ENCODE peak calls at places on chromosomes 1 and 21, in ten cellular contexts. F is sigmoid colon; I is Caco-2; A is Peyer's patch; D is prostate gland; Y is T-helper 17 cell; G is ovary; R is mucosa of descending colon; S is esophagus squamous epithelium; P is CD4-positive, alpha-beta T cell. O is an unnamed sample. For H3K9me3, the result is how much of the 10 kb centered on the place peaks cover.

GRCh38 chr1:19429611-19430010 is 55.7 kb downstream of the CAPZB start:
- DNase-seq in G (no peak), R (no peak), P (no peak), F (peak), D (no peak), A (no peak), I (no peak), Y (no peak), S (no peak), O (no peak)

GRCh38 chr1:18556364-18556763 is 74.3 kb upstream of the PAX7 start:
- DNase-seq in I (peak), S (no peak), R (no peak), G (no peak), A (no peak), F (no peak), P (no peak), Y (no peak), D (no peak), O (no peak)

GRCh38 chr1:85059563-85059962 is 11.3 kb upstream of the MCOLN3 start:
- DNase-seq in G (no peak), D (no peak), I (no peak), P (no peak), S (no peak), R (no peak), F (no peak), Y (no peak), A (no peak), O (no peak)

GRCh38 chr1:23283660-23284602 is 60.2 kb downstream of the HNRNPR start:
- DNase-seq in Y (no peak), G (no peak), I (no peak), F (no peak), R (no peak), D (no peak), P (no peak), A (no peak), S (no peak), O (no peak)

GRCh38 chr1:114745351-114745750 is 12.4 kb downstream of the CSDE1 start:
- DNase-seq in Y (no peak), I (no peak), D (no peak), F (no peak), G (no peak), S (no peak), R (no peak), P (no peak), A (no peak), O (no peak)

GRCh38 chr21:45076245-45076661 is 1.9 kb downstream of the ADARB1 start:
- DNase-seq in I (no peak), R (no peak), F (peak), P (no peak), D (no peak), G (no peak), Y (no peak), S (no peak), A (no peak), O (no peak)

GRCh38 chr1:221881805-221882581 is 140.1 kb upstream of the DUSP10 start:
- DNase-seq in P (no peak), R (no peak), G (no peak), Y (no peak), S (no peak), I (no peak), F (no peak), A (no peak), D (no peak), O (no peak)

GRCh38 chr1:41643422-41643821 is 158.9 kb upstream of the EDN2 start:
- DNase-seq in G (no peak), S (no peak), A (no peak), I (no peak), D (no peak), F (no peak), P (no peak), Y (no peak), R (no peak), O (peak)

GRCh38 chr1:23718482-23718881 is 24.8 kb upstream of the ELOA start:
- DNase-seq in P (no peak), A (no peak), F (no peak), G (no peak), Y (no peak), S (no peak), D (no peak), I (peak), R (no peak), O (no peak)

GRCh38 chr1:170836146-170836545 is 99.2 kb upstream of the MROH9 start:
- DNase-seq in D (no peak), S (no peak), I (no peak), P (no peak), F (no peak), R (no peak), A (no peak), G (no peak), Y (no peak), O (no peak)

GRCh38 chr1:207659545-207660148 is 14.7 kb downstream of the CR1L start:
- DNase-seq in P (no peak), S (no peak), F (no peak), I (peak), A (no peak), Y (no peak), D (no peak), G (no peak), R (peak), O (peak)

GRCh38 chr1:10938741-10939417 is 73.6 kb upstream of the TARDBP start:
- DNase-seq in P (no peak), I (no peak), Y (no peak), D (no peak), G (no peak), S (no peak), A (no peak), F (no peak), R (no peak), O (no peak)

GRCh38 chr1:119010201-119010600 is 22.1 kb upstream of the TBX15 start:
- DNase-seq in G (no peak), S (no peak), A (no peak), P (no peak), R (no peak), F (no peak), I (no peak), D (no peak), Y (no peak), O (no peak)

GRCh38 chr21:44626673-44627143 is at the start of gene KRTAP10-9:
- DNase-seq in A (no peak), Y (no peak), F (no peak), S (no peak), I (no peak), P (no peak), G (no peak), R (no peak), D (no peak), O (no peak)

GRCh38 chr1:94609619-94610018 is 68.1 kb upstream of the F3 start:
- DNase-seq in A (no peak), D (no peak), F (no peak), R (no peak), S (no peak), P (no peak), G (no peak), I (no peak), Y (no peak), O (no peak)

GRCh38 chr1:20370628-20371200 is 80.0 kb downstream of the VWA5B1 start:
- DNase-seq in A (no peak), I (no peak), F (peak), R (no peak), G (no peak), Y (no peak), D (no peak), P (no peak), S (no peak), O (no peak)

GRCh38 chr21:33116669-33117267 is 46.8 kb downstream of the OLIG1 start:
- DNase-seq in G (no peak), A (no peak), S (no peak), F (peak), Y (no peak), R (no peak), I (no peak), D (no peak), P (no peak), O (no peak)

GRCh38 chr1:4624801-4625200 is 29.6 kb upstream of the AJAP1 start:
- DNase-seq in Y (no peak), D (no peak), S (no peak), F (peak), P (no peak), I (no peak), G (no peak), A (no peak), R (no peak), O (peak)

GRCh38 chr1:4626560-4627319 is 27.7 kb upstream of the AJAP1 start:
- DNase-seq in Y (no peak), R (no peak), F (peak), S (no peak), P (no peak), D (no peak), A (no peak), I (no peak), G (no peak), O (peak)

GRCh38 chr1:4622821-4623220 is 31.6 kb upstream of the AJAP1 start:
- DNase-seq in R (no peak), A (no peak), S (no peak), G (no peak), P (no peak), I (no peak), F (peak), D (no peak), Y (no peak), O (peak)

GRCh38 chr1:4626061-4626460 is 28.3 kb upstream of the AJAP1 start:
- DNase-seq in I (no peak), D (no peak), S (no peak), Y (no peak), F (peak), P (no peak), G (no peak), R (no peak), A (no peak), O (peak)

GRCh38 chr1:4624141-4624715 is 30.2 kb upstream of the AJAP1 start:
- DNase-seq in Y (no peak), R (no peak), G (no peak), I (no peak), S (no peak), D (no peak), F (peak), P (no peak), A (no peak), O (peak)
- H3K9me3 ChIP-seq in Y (under half), R (under half), G (under half), I (under half), S (under half), D (under half), F (under half), P (under half), A (under half), O (under half)

DNA sequence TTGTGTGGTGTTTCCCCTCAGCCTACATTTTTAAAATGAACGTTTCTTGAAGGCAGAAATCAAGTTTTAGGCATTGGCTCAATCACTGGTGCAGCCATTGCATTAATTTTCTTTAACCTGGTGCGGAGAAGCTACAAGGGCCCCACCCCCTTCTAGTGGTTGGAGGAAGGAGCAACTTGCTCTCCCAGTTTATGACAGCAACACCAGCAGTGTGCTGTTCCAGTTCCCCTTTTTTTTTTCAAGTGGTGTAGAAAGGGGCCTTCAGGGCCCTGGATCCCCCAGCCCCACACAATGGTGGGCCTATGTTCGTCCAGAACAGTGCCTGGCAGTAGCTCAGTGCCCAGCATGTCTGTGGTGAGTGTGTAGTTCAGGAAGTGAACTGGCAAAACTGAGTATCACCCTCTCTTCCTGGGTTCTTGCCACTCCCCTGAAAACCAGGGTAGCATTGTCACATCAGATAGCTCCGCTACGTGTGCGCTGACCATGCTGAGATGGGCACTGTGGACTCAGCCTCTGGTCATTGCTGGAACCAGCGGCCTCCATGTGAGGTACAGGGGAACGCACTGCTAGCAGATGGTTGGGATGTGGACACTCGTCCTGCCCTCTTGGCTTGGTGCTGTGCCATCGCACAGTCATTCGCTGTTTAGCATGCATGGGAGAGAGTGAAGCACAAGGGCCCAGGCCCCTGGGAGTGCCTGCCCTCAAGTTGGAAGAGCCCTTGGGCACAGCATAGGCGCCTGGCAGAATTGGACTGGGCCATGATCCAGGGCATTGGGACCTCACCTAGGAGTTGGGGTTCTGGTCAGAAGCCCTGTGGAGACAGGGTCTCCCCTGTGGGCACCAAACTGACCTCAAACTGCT is 7.2 kb downstream of the ARF1 start:
- DNase-seq in A (no peak), S (no peak), I (no peak), R (no peak), Y (no peak), G (peak), F (peak), D (no peak), P (no peak), O (peak)
- H3K9me3 ChIP-seq in A (under half), S (under half), I (under half), R (under half), Y (under half), G (under half), F (under half), D (under half), P (under half), O (under half)

DNA sequence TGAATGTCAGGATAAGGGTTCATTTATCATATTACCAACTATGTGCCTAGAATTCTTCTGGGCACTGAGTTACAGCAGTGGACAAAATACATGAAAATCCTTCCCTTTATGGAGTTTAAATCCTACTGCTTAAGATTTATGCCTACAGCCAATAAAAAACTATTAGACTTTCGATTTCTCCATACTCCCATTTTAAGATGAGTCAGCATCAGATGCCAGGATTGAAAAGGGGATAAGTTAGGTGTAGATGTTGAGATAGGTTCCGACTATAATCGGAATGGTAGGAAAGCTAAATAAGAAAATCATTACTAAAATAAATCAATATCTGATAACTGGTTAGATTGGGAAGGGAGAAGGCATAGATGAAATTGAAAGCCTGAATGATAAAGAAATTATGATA is 3.2 kb upstream of the COL24A1 start:
- DNase-seq in F (no peak), S (no peak), G (no peak), I (no peak), R (no peak), Y (no peak), A (no peak), P (no peak), D (no peak), O (no peak)
- H3K9me3 ChIP-seq in F (under half), S (under half), G (under half), I (under half), R (under half), Y (under half), A (under half), P (under half), D (under half), O (under half)

GRCh38 chr1:82625562-82625961 is 824.8 kb downstream of the ADGRL2 start:
- DNase-seq in F (no peak), S (no peak), A (no peak), D (no peak), R (no peak), I (no peak), G (no peak), Y (no peak), P (no peak), O (no peak)
- H3K9me3 ChIP-seq in F (under half), S (under half), A (under half), D (under half), R (under half), I (under half), G (under half), Y (under half), P (under half), O (under half)

DNA sequence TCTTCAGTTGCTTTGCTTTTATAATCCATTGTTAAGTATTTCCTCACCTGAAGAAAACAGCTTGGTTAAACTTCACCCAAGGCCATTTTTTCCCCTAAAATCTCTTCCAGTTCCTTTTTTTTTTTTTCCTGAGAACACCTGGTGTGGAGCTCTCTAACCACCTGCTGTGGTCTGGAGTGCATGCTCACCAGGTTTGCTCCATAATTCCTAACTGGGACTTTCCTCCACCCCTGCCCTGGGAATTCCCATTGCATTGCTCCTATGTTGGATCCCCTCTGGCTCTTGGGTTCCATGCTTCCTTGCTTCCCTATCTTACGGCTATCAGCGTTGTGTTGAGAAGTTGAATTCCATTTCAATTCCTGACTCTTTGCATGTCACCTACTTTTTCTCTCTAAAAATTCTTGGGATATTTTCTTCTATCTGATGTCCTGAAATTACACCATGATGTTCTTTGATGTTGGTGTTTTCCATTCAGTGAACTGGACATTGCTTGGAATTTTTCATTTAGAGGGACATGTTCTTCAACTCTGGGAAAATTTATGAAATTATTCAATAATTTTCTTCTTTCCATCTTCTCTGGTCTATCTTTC is 19.6 kb upstream of the DYRK1A start:
- DNase-seq in Y (no peak), F (no peak), I (no peak), S (no peak), G (no peak), A (no peak), R (no peak), D (no peak), P (no peak), O (no peak)
- H3K9me3 ChIP-seq in Y (under half), F (under half), I (under half), S (under half), G (under half), A (under half), R (under half), D (under half), P (under half), O (under half)

GRCh38 chr1:248098529-248098928 is 3.5 kb downstream of the OR2L13 start:
- DNase-seq in R (no peak), G (no peak), S (no peak), P (no peak), A (no peak), F (no peak), Y (no peak), D (no peak), I (no peak), O (no peak)
- H3K9me3 ChIP-seq in R (under half), G (under half), S (under half), P (under half), A (under half), F (under half), Y (under half), D (under half), I (under half), O (under half)

GRCh38 chr1:49050041-49050440 is 273.4 kb upstream of the BEND5 start:
- DNase-seq in A (no peak), R (no peak), D (no peak), P (no peak), I (no peak), F (no peak), G (no peak), Y (no peak), S (no peak), O (no peak)

GRCh38 chr1:49045371-49045770 is 268.7 kb upstream of the BEND5 start:
- DNase-seq in F (no peak), P (no peak), I (no peak), R (no peak), S (no peak), D (no peak), A (no peak), G (no peak), Y (no peak), O (no peak)

GRCh38 chr1:49051647-49052046 is 275.0 kb upstream of the BEND5 start:
- DNase-seq in G (no peak), R (no peak), P (no peak), I (no peak), Y (no peak), F (no peak), D (no peak), S (no peak), A (no peak), O (no peak)

GRCh38 chr1:49046305-49046704 is 269.6 kb upstream of the BEND5 start:
- DNase-seq in A (no peak), F (no peak), D (no peak), G (no peak), Y (no peak), R (no peak), P (no peak), I (no peak), S (no peak), O (no peak)

DNA sequence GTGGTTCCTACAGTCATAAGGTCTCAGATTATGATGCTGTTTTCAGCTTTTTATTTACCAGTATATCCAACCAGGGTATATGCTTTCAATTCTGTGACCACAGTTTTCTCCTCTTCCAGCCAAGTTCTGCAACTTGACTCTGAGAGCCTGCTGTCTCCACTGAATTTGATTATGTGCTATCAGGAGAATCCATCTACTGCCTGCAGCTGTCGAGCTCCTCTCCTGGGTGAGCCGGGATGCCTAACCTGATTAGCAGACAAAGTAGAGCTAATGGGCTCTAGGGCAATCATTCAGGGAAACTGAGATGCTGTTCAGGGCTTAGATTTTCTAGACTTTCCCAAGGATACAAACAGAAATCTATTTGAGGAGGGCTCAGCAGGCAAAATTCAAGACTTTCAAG is 271.5 kb upstream of the BEND5 start:
- DNase-seq in P (no peak), I (no peak), G (no peak), S (no peak), D (no peak), A (no peak), Y (no peak), R (no peak), F (no peak), O (no peak)
- H3K9me3 ChIP-seq in P (under half), I (under half), G (under half), S (under half), D (under half), A (under half), Y (under half), R (under half), F (under half), O (under half)

GRCh38 chr1:152718238-152718637 is 10.3 kb downstream of the LCE4A start:
- DNase-seq in R (no peak), S (no peak), I (no peak), A (no peak), Y (no peak), D (no peak), G (no peak), P (no peak), F (no peak), O (no peak)
- H3K9me3 ChIP-seq in R (under half), S (under half), I (under half), A (under half), Y (under half), D (under half), G (under half), P (under half), F (under half), O (under half)

DNA sequence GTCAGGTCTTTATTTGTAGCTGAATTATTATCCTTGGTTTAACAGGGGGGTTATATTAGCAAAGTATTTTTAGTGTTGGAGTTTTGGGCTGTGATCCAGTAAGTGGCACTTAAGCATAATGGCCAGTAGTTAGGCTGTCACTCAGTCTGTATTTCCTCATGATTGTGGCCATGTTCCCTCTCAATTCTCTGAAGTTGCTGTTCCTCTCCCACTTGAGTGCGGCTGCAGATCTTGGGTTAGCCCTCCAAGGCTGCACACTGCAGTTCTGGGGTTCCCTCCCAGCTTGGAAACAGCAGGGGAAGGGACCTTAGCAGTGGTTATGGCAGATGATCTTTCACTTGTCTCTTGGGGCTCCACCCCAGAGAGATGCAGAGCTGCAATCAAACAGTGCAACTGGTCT is 23.2 kb upstream of the DENND1B start:
- DNase-seq in D (no peak), P (no peak), Y (no peak), R (no peak), F (no peak), G (no peak), I (no peak), S (no peak), A (no peak), O (no peak)
- H3K9me3 ChIP-seq in D (under half), P (under half), Y (under half), R (under half), F (under half), G (under half), I (under half), S (under half), A (under half), O (under half)